ENCODE peak calls at places on chromosomes 2 and 18, in ten cellular contexts. A, W, J, L, M, K, I, N, Y and Q are unnamed samples.

GRCh38 chr2:28359222-28360065 is 33.2 kb upstream of the FOSL2 start:
- DNase-seq in W (peak; percentile 92), A (peak; percentile 68), Y (peak; percentile 93), L (peak; percentile 85), N (no peak), M (no peak), I (peak; percentile 77), K (no peak), J (no peak), Q (no peak)

GRCh38 chr2:95316466-95317122 is 19.4 kb downstream of the KCNIP3 start:
- DNase-seq in Y (peak; percentile 68), K (no peak), A (no peak), J (peak; percentile 81), I (peak; percentile 85), N (no peak), W (peak; percentile 20), M (peak; percentile 74), L (peak; percentile 57), Q (no peak)

GRCh38 chr18:10485475-10485874 is 31.0 kb downstream of the APCDD1 start:
- DNase-seq in J (no peak), I (no peak), Y (no peak), N (no peak), K (no peak), A (no peak), M (no peak), W (no peak), L (no peak), Q (no peak)

GRCh38 chr2:85458611-85459563 is 40.4 kb downstream of the SH2D6 start:
- DNase-seq in N (no peak), J (peak; percentile 31), Y (peak; percentile 35), K (no peak), M (no peak), I (peak; percentile 58), L (no peak), A (no peak), W (no peak), Q (no peak)

GRCh38 chr2:37349376-37349775 is 4.9 kb downstream of the QPCT start:
- DNase-seq in Y (no peak), M (peak; percentile 26), A (no peak), K (no peak), W (peak; percentile 30), J (peak; percentile 46), I (no peak), L (no peak), N (no peak), Q (no peak)

GRCh38 chr18:57439617-57439975 is 4.4 kb downstream of the ONECUT2 start:
- DNase-seq in W (no peak), K (no peak), M (no peak), N (no peak), A (no peak), Y (no peak), I (no peak), L (no peak), J (no peak), Q (no peak)

GRCh38 chr18:36692909-36693308 is 135.9 kb downstream of the TPGS2 start:
- DNase-seq in M (peak; percentile 35), N (no peak), I (peak; percentile 73), W (no peak), Y (no peak), A (no peak), J (peak; percentile 67), L (no peak), K (no peak), Q (no peak)

GRCh38 chr2:72562451-72563153 is 263.2 kb downstream of the EXOC6B start:
- DNase-seq in N (no peak), M (no peak), W (peak; percentile 44), K (no peak), J (peak; percentile 44), Y (no peak), A (no peak), L (peak; percentile 42), I (peak; percentile 31), Q (no peak)

GRCh38 chr2:102226612-102227351 is 40.0 kb downstream of the IL1RL2 start:
- DNase-seq in M (no peak), L (peak; percentile 40), Y (peak; percentile 12), N (no peak), A (no peak), I (no peak), W (peak; percentile 28), J (peak; percentile 56), K (peak; percentile 39), Q (no peak)

GRCh38 chr2:26598336-26599006 is 42.7 kb downstream of the CIB4 start:
- DNase-seq in A (no peak), N (no peak), Y (no peak), M (no peak), L (no peak), J (no peak), I (no peak), K (no peak), W (no peak), Q (no peak)

GRCh38 chr2:226660524-226660923 is 139.1 kb downstream of the IRS1 start:
- DNase-seq in K (no peak), M (peak; percentile 90), J (peak; percentile 91), L (peak; percentile 81), A (no peak), I (peak; percentile 82), N (no peak), Y (peak; percentile 67), W (peak; percentile 94), Q (peak; percentile 11)

GRCh38 chr2:69253893-69254292 is 133.1 kb downstream of the GFPT1 start:
- DNase-seq in A (no peak), K (peak; percentile 43), J (peak; percentile 99), N (no peak), W (peak; percentile 99), M (peak; percentile 92), Y (peak; percentile 97), L (peak; percentile 93), I (peak; percentile 99), Q (peak; percentile 82)

GRCh38 chr2:24749069-24749691 is 44.0 kb downstream of the PTRHD1 start:
- DNase-seq in W (no peak), M (no peak), K (no peak), Y (no peak), J (no peak), N (no peak), A (no peak), I (no peak), L (no peak), Q (no peak)

GRCh38 chr2:240346753-240347372 is 88.6 kb upstream of the GPC1 start:
- DNase-seq in M (no peak), N (no peak), I (no peak), W (no peak), L (no peak), A (no peak), K (no peak), J (no peak), Y (no peak), Q (no peak)

GRCh38 chr2:138239902-138240595 is 261.5 kb upstream of the SPOPL start:
- DNase-seq in M (peak; percentile 15), W (peak; percentile 80), N (no peak), L (peak; percentile 41), J (peak; percentile 3), I (no peak), A (no peak), K (no peak), Y (peak; percentile 6), Q (no peak)

GRCh38 chr2:203648273-203648672 is 58.2 kb upstream of the CD28 start:
- DNase-seq in M (no peak), L (no peak), I (no peak), A (no peak), N (no peak), Y (no peak), W (peak; percentile 16), J (peak; percentile 21), K (peak; percentile 72), Q (no peak)

GRCh38 chr2:234158812-234159211 is 108.3 kb downstream of the SPP2 start:
- DNase-seq in L (peak; percentile 83), K (no peak), M (peak; percentile 26), W (peak; percentile 58), Y (peak; percentile 68), I (peak; percentile 74), J (peak; percentile 10), N (no peak), A (no peak), Q (no peak)

GRCh38 chr2:82837588-82838304 is 1621.3 kb downstream of the SUCLG1 start:
- DNase-seq in K (no peak), J (peak; percentile 30), Y (peak; percentile 91), W (peak; percentile 97), I (peak; percentile 94), N (no peak), A (no peak), M (peak; percentile 17), L (peak; percentile 90), Q (peak; percentile 62)

GRCh38 chr2:16626497-16626896 is 39.1 kb downstream of the CYRIA start:
- DNase-seq in A (no peak), N (no peak), Y (peak; percentile 71), J (peak; percentile 45), I (no peak), M (peak; percentile 62), L (peak; percentile 91), W (peak; percentile 87), K (no peak), Q (no peak)

GRCh38 chr2:237090906-237091305 is 5.2 kb downstream of the COPS8 start:
- DNase-seq in K (no peak), W (peak; percentile 21), N (no peak), Y (no peak), I (no peak), M (no peak), J (no peak), A (no peak), L (peak; percentile 18), Q (no peak)

GRCh38 chr2:19932928-19933327 is 31.1 kb upstream of the TTC32 start:
- DNase-seq in K (no peak), M (no peak), A (no peak), I (no peak), Y (no peak), W (no peak), J (no peak), L (peak; percentile 8), N (no peak), Q (no peak)

GRCh38 chr2:74617123-74617522 is 31.0 kb downstream of the M1AP start:
- DNase-seq in N (no peak), W (no peak), M (peak; percentile 16), K (no peak), J (peak; percentile 38), Y (no peak), I (peak; percentile 33), A (no peak), L (no peak), Q (peak; percentile 4)

GRCh38 chr2:37585982-37586621 is 85.3 kb downstream of the CDC42EP3 start:
- DNase-seq in A (no peak), J (peak; percentile 96), I (peak; percentile 96), W (peak; percentile 95), K (peak; percentile 40), M (peak; percentile 79), L (peak; percentile 94), Y (peak; percentile 97), N (no peak), Q (no peak)

GRCh38 chr18:44651453-44651852 is 29.2 kb upstream of the SETBP1 start:
- DNase-seq in N (no peak), J (peak; percentile 78), L (peak; percentile 72), W (peak; percentile 93), M (peak; percentile 45), A (no peak), Y (peak; percentile 66), I (peak; percentile 54), K (no peak), Q (no peak)

GRCh38 chr18:54551590-54551989 is 39.5 kb upstream of the DYNAP start:
- DNase-seq in I (peak; percentile 8), L (peak; percentile 3), M (no peak), A (no peak), Y (no peak), N (no peak), J (no peak), W (no peak), K (no peak), Q (peak; percentile 4)

GRCh38 chr18:29383311-29384273 is 1206.7 kb upstream of the CDH2 start:
- DNase-seq in W (peak; percentile 58), A (no peak), I (peak; percentile 28), Y (peak; percentile 16), M (no peak), N (no peak), K (no peak), J (no peak), L (peak; percentile 72), Q (no peak)

GRCh38 chr2:219633276-219634065 is 6.0 kb downstream of the SLC4A3 start:
- DNase-seq in N (no peak), A (no peak), M (no peak), W (no peak), J (no peak), Y (no peak), I (no peak), K (no peak), L (no peak), Q (no peak)

GRCh38 chr2:63786506-63786905 is 55.2 kb upstream of the UGP2 start:
- DNase-seq in Y (no peak), N (no peak), I (no peak), L (no peak), K (no peak), A (no peak), M (no peak), J (no peak), W (no peak), Q (no peak)